ENCODE peak calls at places on chromosome 9, in four cellular contexts. X is HCT116, M is body of pancreas, H is stomach. Q is an unnamed sample.

GRCh38 chr9:91682806-91683205 is 259.2 kb upstream of the NFIL3 start:
- DNase-seq in M (no peak), X (no peak), H (no peak), Q (no peak)

GRCh38 chr9:89882876-89883275 is 278.1 kb downstream of the GADD45G start:
- DNase-seq in M (no peak), X (no peak), H (no peak), Q (no peak)

GRCh38 chr9:98523231-98523901 is 185.4 kb downstream of the GABBR2 start:
- DNase-seq in X (no peak), H (no peak), M (no peak), Q (no peak)

GRCh38 chr9:134040176-134040565 is 14.9 kb downstream of the BRD3OS start:
- DNase-seq in X (no peak), H (no peak), M (no peak), Q (no peak)

GRCh38 chr9:5939530-5939929 is 48.8 kb downstream of the MLANA start:
- DNase-seq in X (no peak), M (no peak), H (no peak), Q (no peak)

GRCh38 chr9:134055981-134056461 is 11.8 kb downstream of the BRD3 start:
- DNase-seq in X (no peak), H (peak), M (peak), Q (peak)

GRCh38 chr9:113579270-113580040 is 115.9 kb downstream of the RGS3 start:
- DNase-seq in X (no peak), M (peak), H (peak), Q (peak)

GRCh38 chr9:121196389-121196788 is 5.3 kb downstream of the RAB14 start:
- DNase-seq in M (no peak), X (no peak), H (no peak), Q (no peak)

GRCh38 chr9:29044959-29045358 is 1471.7 kb upstream of the C9orf72 start:
- DNase-seq in H (no peak), X (peak), M (no peak), Q (no peak)

GRCh38 chr9:123544007-123544827 is 188.2 kb downstream of the CRB2 start:
- DNase-seq in X (peak), M (no peak), H (no peak), Q (no peak)

GRCh38 chr9:7067169-7067568 is 309.4 kb downstream of the KDM4C start:
- DNase-seq in X (no peak), H (no peak), M (no peak), Q (no peak)

GRCh38 chr9:16290169-16290568 is 580.3 kb downstream of the BNC2 start:
- DNase-seq in X (no peak), M (no peak), H (no peak), Q (no peak)

GRCh38 chr9:123091459-123091858 is 58.0 kb downstream of the GPR21 start:
- DNase-seq in H (no peak), M (no peak), X (no peak), Q (no peak)

GRCh38 chr9:128995791-128996190 is 32.3 kb downstream of the SH3GLB2 start:
- DNase-seq in H (no peak), X (no peak), M (no peak), Q (no peak)

GRCh38 chr9:137607141-137607857 is 1.8 kb downstream of the ARRDC1 start:
- DNase-seq in H (no peak), X (no peak), M (no peak), Q (no peak)

GRCh38 chr9:9399982-9400381 is 1212.8 kb downstream of the PTPRD start:
- DNase-seq in M (no peak), H (no peak), X (no peak), Q (no peak)

GRCh38 chr9:109027176-109027575 is 13.9 kb upstream of the CTNNAL1 start:
- DNase-seq in H (no peak), M (no peak), X (no peak), Q (no peak)

GRCh38 chr9:115614931-115615401 is 497.0 kb upstream of the TNC start:
- DNase-seq in X (no peak), M (no peak), H (no peak), Q (no peak)

GRCh38 chr9:93651521-93651950 is 75.2 kb downstream of the PHF2 start:
- DNase-seq in X (no peak), M (no peak), H (no peak), Q (no peak)

GRCh38 chr9:37976714-37977477 is 73.0 kb upstream of the SLC25A51 start:
- DNase-seq in X (no peak), M (peak), H (no peak), Q (no peak)

GRCh38 chr9:79685576-79685975 is 113.8 kb downstream of the TLE4 start:
- DNase-seq in X (no peak), H (no peak), M (no peak), Q (no peak)

GRCh38 chr9:119736478-119737454 is 367.5 kb upstream of the BRINP1 start:
- DNase-seq in X (no peak), M (peak), H (no peak), Q (no peak)

GRCh38 chr9:96109718-96110351 is 192.1 kb downstream of the HSD17B3 start:
- DNase-seq in H (no peak), M (no peak), X (no peak), Q (no peak)

GRCh38 chr9:108151161-108151586 is 661.6 kb upstream of the KLF4 start:
- DNase-seq in M (no peak), H (no peak), X (no peak), Q (no peak)

GRCh38 chr9:108184941-108185340 is 670.8 kb downstream of the ACTL7B start:
- DNase-seq in X (no peak), M (no peak), H (no peak), Q (no peak)

GRCh38 chr9:126704157-126704941 is 90.6 kb downstream of the LMX1B start:
- DNase-seq in X (peak), H (no peak), M (no peak), Q (no peak)

GRCh38 chr9:126702501-126703329 is 89.0 kb downstream of the LMX1B start:
- DNase-seq in H (no peak), M (no peak), X (no peak), Q (peak)

GRCh38 chr9:126705311-126705766 is 91.6 kb downstream of the LMX1B start:
- DNase-seq in X (peak), H (peak), M (peak), Q (peak)

GRCh38 chr9:126701820-126702500 is 88.2 kb downstream of the LMX1B start:
- DNase-seq in M (no peak), X (no peak), H (no peak), Q (no peak)

DNA sequence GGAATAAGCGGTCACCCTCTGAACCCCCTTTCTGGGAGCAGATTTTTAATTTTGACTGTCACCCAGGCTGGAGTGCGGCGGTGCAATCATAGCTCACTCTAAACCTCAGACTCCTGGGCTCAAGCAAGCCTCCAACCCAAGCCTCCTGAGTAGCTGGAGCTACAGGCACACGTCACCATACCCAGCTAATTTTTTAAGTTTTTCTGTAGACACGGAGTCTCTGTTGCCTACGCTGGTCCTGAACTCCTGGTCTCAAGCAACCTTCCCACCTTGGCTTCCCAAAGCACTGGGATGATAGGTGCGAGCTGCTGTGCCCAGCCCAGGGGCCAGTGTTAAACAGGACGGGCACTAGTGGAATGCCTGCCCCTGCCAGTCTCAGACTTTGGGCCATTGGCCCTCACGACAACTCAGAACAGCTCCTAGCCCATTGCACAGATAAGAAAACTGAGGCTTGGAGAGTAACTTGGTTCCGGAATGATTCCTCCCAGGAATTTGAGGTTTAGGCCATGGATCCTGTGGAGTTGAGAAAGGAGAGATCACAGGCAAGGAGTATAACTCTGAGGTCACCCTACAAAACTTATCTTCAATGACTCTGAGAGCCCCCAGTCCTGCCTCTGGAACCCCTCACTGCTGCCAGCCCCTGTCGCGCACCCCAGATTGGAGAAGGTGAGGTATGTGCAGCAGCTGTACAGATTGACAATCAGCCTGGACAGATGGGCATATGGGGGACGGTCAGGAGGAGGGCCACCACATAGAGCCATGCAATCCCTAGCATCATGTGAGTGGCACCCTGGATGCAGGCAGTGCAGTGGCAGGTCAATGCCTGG is 89.8 kb downstream of the LMX1B start:
- DNase-seq in M (no peak), H (no peak), X (no peak), Q (no peak)
- TF ChIP-seq CTCF in M (no peak), H (no peak), X (no peak), Q (no peak)

GRCh38 chr9:111659706-111660105 is 1.7 kb upstream of the GNG10 start:
- DNase-seq in M (no peak), H (no peak), X (no peak), Q (no peak)
- H3K4me3 ChIP-seq in M (no peak), H (no peak), X (no peak), Q (no peak)

DNA sequence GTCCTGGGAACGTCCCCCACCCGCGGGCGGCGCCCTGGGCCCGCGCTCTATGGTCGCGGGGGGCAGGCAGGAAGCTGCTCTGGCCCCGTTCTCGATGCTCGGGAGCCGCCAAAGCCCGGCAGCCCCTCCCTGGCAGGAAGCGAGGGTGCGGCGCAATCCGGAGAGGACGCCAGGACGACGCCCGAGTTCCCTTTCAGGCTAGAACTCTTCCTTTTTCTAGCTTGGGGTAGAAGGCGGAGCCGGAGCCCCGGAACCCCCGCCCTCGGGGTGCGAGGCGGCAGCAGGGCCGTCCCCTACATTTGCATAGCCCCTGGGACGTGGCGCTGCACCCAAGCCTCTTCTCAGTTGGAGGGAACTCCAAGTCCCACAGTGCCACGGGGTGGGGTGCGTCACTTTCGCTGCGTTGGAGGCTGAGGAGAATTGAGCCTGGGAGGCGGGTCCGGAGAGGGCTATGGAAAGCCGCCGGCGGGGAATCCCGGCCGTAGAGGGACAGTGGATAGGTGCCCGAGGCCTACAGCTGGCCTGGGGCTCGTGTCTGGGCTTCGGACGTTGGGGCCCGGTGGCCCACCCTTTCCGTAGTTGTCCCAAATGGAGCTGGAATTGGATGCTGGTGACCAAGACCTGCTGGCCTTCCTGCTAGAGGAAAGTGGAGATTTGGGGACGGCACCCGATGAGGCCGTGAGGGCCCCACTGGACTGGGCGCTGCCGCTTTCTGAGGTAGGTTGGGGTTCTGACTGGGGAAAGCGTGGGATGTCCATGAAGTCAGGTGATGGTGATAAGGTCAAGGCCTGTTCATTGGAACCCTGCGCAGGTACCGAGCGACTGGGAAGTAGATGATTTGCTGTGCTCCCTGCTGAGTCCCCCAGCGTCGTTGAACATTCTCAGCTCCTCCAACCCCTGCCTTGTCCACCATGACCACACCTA is at the start of the genes CREB3 and TLN1:
- DNase-seq in H (peak), M (peak), X (peak), Q (peak)
- TF ChIP-seq POLR2A in H (no peak), M (peak), X (peak), Q (no peak)

GRCh38 chr9:30774326-30774725 is 1610.1 kb upstream of the ACO1 start:
- DNase-seq in X (no peak), H (no peak), M (no peak), Q (no peak)
- TF ChIP-seq CTCF in X (no peak), H (no peak), M (no peak), Q (no peak)

GRCh38 chr9:131098391-131099087 is 2.2 kb downstream of the AIF1L start:
- DNase-seq in M (no peak), H (no peak), X (no peak), Q (peak)

GRCh38 chr9:131096490-131097258 is at the start of gene AIF1L:
- DNase-seq in X (peak), M (peak), H (peak), Q (no peak)

GRCh38 chr9:131097948-131098278 is 1.6 kb downstream of the AIF1L start:
- DNase-seq in M (no peak), H (no peak), X (no peak), Q (peak)

GRCh38 chr9:131095666-131096489 is 453 bp upstream of the AIF1L start:
- DNase-seq in H (peak), M (no peak), X (peak), Q (peak)

GRCh38 chr9:131097259-131097947 is 1.1 kb downstream of the AIF1L start:
- DNase-seq in X (no peak), M (no peak), H (no peak), Q (no peak)
- H3K4me3 ChIP-seq in X (peak), M (no peak), H (peak), Q (peak)

DNA sequence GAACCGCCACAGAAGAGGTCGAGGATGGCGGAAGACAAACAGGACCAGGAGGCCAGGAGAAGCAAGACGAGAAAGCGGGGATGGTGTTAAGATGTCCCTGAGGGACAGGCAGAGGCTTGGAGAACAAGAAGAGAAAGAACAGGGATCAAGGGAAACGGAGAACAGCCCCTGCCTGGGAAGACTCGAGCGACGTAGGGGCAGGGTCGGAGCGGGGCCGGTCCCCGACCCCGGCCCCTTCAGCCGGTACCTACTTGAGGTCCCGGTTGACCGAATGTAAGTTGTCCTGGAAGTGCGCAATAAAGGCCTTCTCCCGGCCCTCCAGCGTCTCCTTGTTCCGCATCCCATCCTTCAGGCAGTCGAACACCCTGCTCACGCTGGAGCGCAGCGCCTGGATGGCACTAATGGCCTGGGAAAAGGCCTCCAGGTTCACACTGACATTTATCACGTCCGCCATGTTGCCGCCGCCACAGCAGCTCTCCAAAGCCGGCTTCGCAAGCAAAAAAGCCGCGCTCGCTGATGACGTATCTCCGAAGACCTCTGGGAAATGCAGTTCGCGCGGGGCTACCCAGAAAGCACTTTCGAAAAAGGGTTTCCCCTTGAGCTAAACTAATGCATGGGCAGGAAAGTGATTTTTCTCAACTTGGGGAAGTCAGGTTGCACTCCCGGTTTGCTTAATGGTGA is at the start of gene MED27:
- DNase-seq in M (peak), X (peak), H (peak), Q (peak)
- TF ChIP-seq POLR2A in M (peak), X (no peak), H (no peak), Q (no peak)